ENCODE peak calls at places on chromosomes 12 and 14, in six cellular contexts. R, D, N, B, X and F are unnamed samples.

GRCh38 chr12:105385141-105385540 is 54.6 kb downstream of the C12orf75 start:
- DNase-seq in R (no peak), D (no peak), N (no peak), B (no peak), X (peak), F (peak)

GRCh38 chr14:79411403-79412174 is 799.7 kb downstream of the DIO2 start:
- DNase-seq in R (no peak), D (no peak), N (no peak), B (no peak), X (no peak), F (peak)

GRCh38 chr12:11513288-11513687 is 117.9 kb upstream of the PRB2 start:
- DNase-seq in R (no peak), D (no peak), N (peak), B (no peak), X (no peak), F (no peak)

GRCh38 chr12:28024231-28024995 is 51.9 kb upstream of the PTHLH start:
- DNase-seq in R (no peak), D (peak), N (no peak), B (no peak), X (peak), F (peak)

GRCh38 chr12:106267535-106267934 is 19.7 kb upstream of the CKAP4 start:
- DNase-seq in R (no peak), D (no peak), N (no peak), B (no peak), X (no peak), F (no peak)

GRCh38 chr12:69676257-69677012 is 22.7 kb downstream of the BEST3 start:
- DNase-seq in R (no peak), D (no peak), N (no peak), B (no peak), X (no peak), F (peak)

GRCh38 chr12:52037248-52037861 is 13.9 kb upstream of the NR4A1 start:
- DNase-seq in R (no peak), D (peak), N (peak), B (no peak), X (peak), F (peak)

GRCh38 chr14:66025779-66026178 is 460.4 kb upstream of the CCDC196 start:
- DNase-seq in R (no peak), D (no peak), N (no peak), B (no peak), X (no peak), F (no peak)

GRCh38 chr12:21826549-21826940 is 52.0 kb upstream of the KCNJ8 start:
- DNase-seq in R (no peak), D (no peak), N (no peak), B (no peak), X (no peak), F (no peak)

GRCh38 chr12:26651566-26652188 is 181.3 kb downstream of the ITPR2 start:
- DNase-seq in R (peak), D (peak), N (peak), B (peak), X (peak), F (peak)

GRCh38 chr12:119674560-119674959 is 6.6 kb downstream of the PRKAB1 start:
- DNase-seq in R (no peak), D (no peak), N (no peak), B (no peak), X (no peak), F (no peak)

GRCh38 chr12:119676022-119676421 is 8.1 kb downstream of the PRKAB1 start:
- DNase-seq in R (no peak), D (no peak), N (no peak), B (no peak), X (no peak), F (no peak)

GRCh38 chr12:119672194-119672593 is 4.3 kb downstream of the PRKAB1 start:
- DNase-seq in R (no peak), D (no peak), N (no peak), B (no peak), X (no peak), F (no peak)

GRCh38 chr12:119671070-119671469 is 3.1 kb downstream of the PRKAB1 start:
- DNase-seq in R (no peak), D (no peak), N (no peak), B (no peak), X (no peak), F (no peak)

DNA sequence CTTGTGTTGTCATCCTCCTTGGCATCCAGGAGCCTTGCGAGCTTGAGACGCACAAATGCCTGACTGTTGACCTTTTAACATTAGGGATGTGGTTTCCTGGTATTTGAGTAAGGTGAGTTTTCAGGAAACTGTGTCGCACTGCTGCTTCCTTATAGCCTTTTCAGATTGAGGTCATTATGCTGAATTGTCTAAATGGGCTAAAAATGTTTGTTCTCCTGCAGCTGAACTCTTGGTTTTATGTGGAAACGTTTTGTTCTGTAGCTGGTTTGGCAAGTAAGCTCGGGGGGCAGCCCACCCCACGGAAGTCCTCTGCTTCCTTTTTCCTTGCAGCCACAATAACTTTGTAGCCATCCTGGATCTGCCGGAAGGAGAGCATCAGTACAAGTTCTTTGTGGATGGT is 5.7 kb downstream of the PRKAB1 start:
- DNase-seq in R (no peak), D (no peak), N (no peak), B (no peak), X (no peak), F (no peak)
- H3K14ac ChIP-seq in R (no peak), D (no peak), N (no peak), B (no peak), X (no peak), F (no peak)

DNA sequence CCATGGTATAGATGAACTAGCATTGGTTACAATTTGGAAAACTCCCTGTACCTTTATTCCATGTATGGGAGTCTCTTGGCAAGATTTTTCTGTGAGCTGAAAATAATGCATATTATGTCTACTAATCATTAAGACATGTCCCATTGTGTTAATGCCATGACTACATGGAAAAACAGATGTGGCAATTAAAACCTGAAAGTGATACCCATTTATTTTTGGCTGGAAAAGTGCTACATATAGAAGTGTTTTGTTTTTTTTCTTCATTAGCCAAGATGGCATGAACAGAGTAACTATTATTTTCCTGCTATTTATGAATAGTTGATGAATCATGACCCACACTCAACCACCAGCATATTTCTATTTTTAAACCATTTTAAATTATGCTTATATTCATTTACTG is 58.2 kb downstream of the ALG10B start:
- DNase-seq in R (no peak), D (no peak), N (no peak), B (no peak), X (no peak), F (no peak)
- H3K14ac ChIP-seq in R (no peak), D (no peak), N (no peak), B (no peak), X (no peak), F (no peak)

DNA sequence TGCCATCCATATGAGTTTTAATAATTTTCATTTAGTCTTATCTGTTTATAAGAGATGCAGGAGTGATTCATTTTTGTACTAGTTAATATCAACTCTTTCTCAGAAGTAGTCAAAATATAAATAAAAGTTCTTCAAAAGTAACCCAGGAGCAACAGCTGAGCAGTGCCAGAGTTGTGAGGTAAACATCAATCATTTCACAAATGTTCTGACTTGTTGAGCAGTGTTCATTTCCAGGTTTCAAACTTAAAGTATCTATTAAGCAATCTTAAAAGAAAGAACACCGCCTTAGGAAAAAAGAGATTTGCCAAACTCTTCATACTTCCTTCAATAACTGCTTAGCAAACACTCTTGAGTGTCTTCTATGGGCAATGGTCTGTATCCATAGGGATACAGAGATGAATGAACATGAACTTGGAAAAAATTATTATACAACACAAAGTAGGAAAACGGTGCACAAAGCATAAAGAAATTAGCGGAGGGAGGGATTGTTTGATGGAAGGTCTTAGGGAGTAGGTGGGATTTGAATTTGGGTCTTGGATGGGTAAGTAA is 41.9 kb upstream of the POC1B start:
- DNase-seq in R (no peak), D (no peak), N (no peak), B (no peak), X (no peak), F (no peak)
- H3K14ac ChIP-seq in R (no peak), D (no peak), N (no peak), B (no peak), X (no peak), F (no peak)

DNA sequence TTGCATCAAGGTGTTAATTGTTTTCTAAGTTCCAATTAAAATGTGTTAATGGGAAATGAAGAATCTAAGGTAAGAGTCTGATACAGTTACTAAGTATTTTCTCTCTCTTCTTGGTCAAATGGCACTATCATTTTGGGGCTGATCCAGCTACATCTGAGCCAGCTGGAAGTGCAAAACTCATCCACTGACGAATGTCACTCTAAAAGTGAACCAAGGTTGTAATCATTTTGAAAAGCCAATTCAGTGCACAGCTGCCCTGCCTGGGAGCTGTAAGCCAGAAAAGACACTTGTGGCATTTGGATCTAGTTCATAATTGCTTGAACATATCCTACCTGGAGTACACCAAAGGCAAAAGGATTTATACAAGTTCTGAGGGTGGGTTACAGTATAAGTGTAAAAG is 1011.3 kb downstream of the AACS start:
- DNase-seq in R (no peak), D (no peak), N (no peak), B (no peak), X (no peak), F (no peak)
- H3K14ac ChIP-seq in R (no peak), D (no peak), N (no peak), B (no peak), X (no peak), F (no peak)

DNA sequence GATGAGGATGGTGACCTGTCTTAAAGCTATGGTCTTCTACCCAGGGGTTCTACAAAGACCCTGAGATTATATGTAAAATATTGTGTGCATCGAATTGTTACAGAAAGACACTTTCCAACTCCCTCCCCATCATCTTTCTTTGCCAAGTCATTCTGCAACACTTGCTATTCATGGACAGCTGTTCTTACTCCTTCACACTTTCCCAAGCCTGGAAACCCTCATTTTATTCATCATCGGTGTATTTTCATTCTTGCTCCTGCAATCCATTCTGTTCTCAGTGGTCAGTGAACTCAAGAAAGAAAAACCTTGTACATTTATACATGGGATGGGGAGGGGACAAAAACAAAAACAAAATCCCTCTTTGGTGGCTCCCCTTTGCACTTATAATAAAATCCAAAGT is 90.5 kb upstream of the STXBP6 start:
- DNase-seq in R (no peak), D (no peak), N (no peak), B (no peak), X (no peak), F (no peak)
- H3K14ac ChIP-seq in R (no peak), D (no peak), N (no peak), B (no peak), X (no peak), F (no peak)

GRCh38 chr12:60308366-60309000 is 712.7 kb downstream of the SLC16A7 start:
- DNase-seq in R (no peak), D (no peak), N (no peak), B (no peak), X (peak), F (peak)
- H3K14ac ChIP-seq in R (no peak), D (no peak), N (no peak), B (no peak), X (no peak), F (no peak)

GRCh38 chr12:967641-968040 is 18.1 kb upstream of the RAD52 start:
- DNase-seq in R (no peak), D (no peak), N (no peak), B (no peak), X (no peak), F (no peak)

GRCh38 chr12:968561-968960 is 19.1 kb upstream of the RAD52 start:
- DNase-seq in R (no peak), D (no peak), N (no peak), B (no peak), X (no peak), F (no peak)

GRCh38 chr12:971991-972390 is 19.0 kb upstream of the ERC1 start:
- DNase-seq in R (no peak), D (peak), N (no peak), B (no peak), X (no peak), F (no peak)

GRCh38 chr12:966715-967114 is 17.2 kb upstream of the RAD52 start:
- DNase-seq in R (no peak), D (no peak), N (no peak), B (no peak), X (no peak), F (no peak)

DNA sequence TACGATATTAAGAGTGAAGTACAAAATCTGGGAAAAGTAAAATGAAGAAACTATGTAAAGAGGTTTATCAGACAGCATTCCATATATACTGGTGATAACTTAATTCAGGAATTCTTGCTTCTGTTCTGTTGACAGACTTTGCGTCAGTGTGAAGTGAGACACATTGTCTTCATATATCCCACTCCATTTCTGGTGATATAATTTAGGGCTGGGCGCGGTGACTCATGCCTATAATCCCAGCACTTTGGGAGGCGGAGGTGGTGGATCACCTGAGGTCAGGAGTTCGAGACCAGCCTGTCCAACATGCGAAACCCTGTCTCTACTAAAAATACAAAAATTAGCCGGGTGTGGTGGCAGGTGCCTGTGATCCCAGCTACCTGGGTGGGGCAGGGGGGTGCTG is 20.3 kb upstream of the RAD52 start:
- DNase-seq in R (no peak), D (no peak), N (no peak), B (no peak), X (no peak), F (no peak)
- H3K14ac ChIP-seq in R (no peak), D (no peak), N (no peak), B (no peak), X (no peak), F (no peak)